ENCODE peak calls at places on chromosome 1, in nine cellular contexts. X is brain microvascular endothelial cell; A is mesendoderm; H is A549; T is CD4-positive, alpha-beta memory T cell; C is aorta; O is CD4-positive, alpha-beta T cell; D is cardiac muscle cell; U is CD8-positive, alpha-beta memory T cell. Z is an unnamed sample.

GRCh38 chr1:7284839-7285435 is 486.2 kb upstream of the VAMP3 start:
- DNase-seq in D (no peak), C (no peak), A (no peak), H (no peak), U (no peak), T (no peak), O (no peak), X (no peak), Z (no peak)

GRCh38 chr1:27205819-27206218 is 28.6 kb upstream of the WDTC1 start:
- DNase-seq in X (no peak), C (no peak), T (no peak), H (no peak), O (no peak), U (no peak), D (no peak), A (no peak), Z (no peak)

GRCh38 chr1:79283451-79283850 is 276.9 kb upstream of the ADGRL4 start:
- DNase-seq in U (no peak), X (no peak), T (no peak), O (no peak), C (no peak), H (no peak), D (no peak), A (no peak), Z (no peak)

GRCh38 chr1:109240158-109241152 is 8.9 kb upstream of the CELSR2 start:
- DNase-seq in X (peak), U (no peak), O (no peak), T (no peak), A (peak), H (no peak), D (no peak), C (peak), Z (peak)

GRCh38 chr1:201542166-201543045 is 3.5 kb downstream of the NAV1 start:
- DNase-seq in A (no peak), X (peak), T (no peak), O (no peak), U (no peak), H (no peak), D (no peak), C (no peak), Z (no peak)

GRCh38 chr1:94327001-94327685 is 89.8 kb upstream of the ARHGAP29 start:
- DNase-seq in O (no peak), C (peak), T (no peak), H (no peak), U (no peak), A (peak), D (peak), X (peak), Z (no peak)

GRCh38 chr1:17061486-17062271 is 7.8 kb upstream of the SDHB start:
- DNase-seq in D (no peak), A (no peak), C (no peak), X (no peak), O (no peak), H (no peak), T (no peak), U (no peak), Z (no peak)

GRCh38 chr1:108570128-108570527 is 10.2 kb downstream of the EEIG2 start:
- DNase-seq in O (no peak), H (peak), X (no peak), A (peak), U (no peak), D (peak), C (no peak), T (peak), Z (no peak)

GRCh38 chr1:7101187-7101586 is 315.9 kb downstream of the CAMTA1 start:
- DNase-seq in H (no peak), O (no peak), A (no peak), T (no peak), U (no peak), D (no peak), C (no peak), X (no peak), Z (no peak)

DNA sequence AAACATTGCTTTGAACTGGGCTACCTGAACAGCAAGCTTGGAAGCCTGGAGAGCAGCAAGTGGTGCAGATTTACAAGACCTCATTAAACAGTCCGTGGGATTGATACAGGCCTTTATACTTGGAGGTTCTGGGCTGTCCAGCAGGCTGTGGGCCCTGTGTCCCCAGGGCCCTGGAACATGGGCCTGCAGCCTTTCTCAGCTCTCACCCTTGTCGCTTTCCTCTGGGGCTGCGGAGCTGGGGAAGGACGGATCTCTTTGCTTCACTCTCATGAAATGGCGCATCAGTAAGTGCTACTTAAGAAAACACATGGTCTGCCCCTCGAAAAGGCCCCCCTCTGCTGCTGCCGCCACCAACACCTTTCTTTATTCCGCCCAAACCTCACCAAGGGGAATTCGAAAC is 131.3 kb downstream of the RNF220 start:
- DNase-seq in O (no peak), A (no peak), U (no peak), D (no peak), H (no peak), C (no peak), X (no peak), T (no peak), Z (no peak)
- H3K27ac ChIP-seq in O (no peak), A (no peak), U (no peak), D (no peak), H (no peak), C (no peak), X (no peak), T (no peak), Z (peak)

GRCh38 chr1:78005755-78006154 is 1.0 kb downstream of the DNAJB4 start:
- DNase-seq in T (peak), H (peak), X (peak), O (no peak), D (peak), U (no peak), C (no peak), A (no peak), Z (no peak)
- H3K27ac ChIP-seq in T (peak), H (no peak), X (peak), O (no peak), D (peak), U (peak), C (no peak), A (no peak), Z (peak)

DNA sequence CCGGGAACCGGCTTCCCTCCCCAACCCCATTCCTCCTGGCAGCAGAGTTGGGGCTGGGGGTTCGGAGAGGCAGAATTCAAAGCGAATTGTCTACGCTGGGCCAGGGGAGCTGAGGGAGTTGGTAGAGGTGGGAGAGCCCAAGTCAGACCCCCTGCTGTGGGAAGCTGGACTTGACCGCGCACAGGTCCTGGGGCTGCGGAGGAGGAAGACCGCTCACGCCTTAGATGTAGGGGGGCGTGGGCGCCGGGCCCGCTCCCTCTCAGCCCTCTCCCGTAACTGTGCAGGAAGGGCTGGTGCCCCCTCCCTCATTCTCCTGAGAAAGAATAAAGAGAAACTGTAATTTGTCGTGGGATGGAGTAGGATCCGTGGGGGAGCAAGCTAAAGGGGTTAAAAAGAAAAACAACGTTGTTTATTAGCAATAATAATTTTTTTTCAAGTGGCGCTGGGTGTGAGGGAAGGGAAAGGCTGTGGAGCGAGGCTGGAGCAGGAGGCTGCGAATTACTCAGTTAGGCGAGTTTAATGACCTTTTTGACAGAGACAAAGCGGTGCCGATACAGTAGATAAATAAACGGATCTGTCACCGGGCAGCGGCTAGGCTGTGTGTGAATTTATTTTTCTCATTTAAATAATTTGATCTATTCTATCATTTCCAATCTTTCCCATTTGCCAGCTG is 835 bp upstream of the GRIK3 start:
- DNase-seq in T (no peak), A (peak), H (no peak), C (no peak), X (no peak), U (no peak), D (no peak), O (no peak), Z (no peak)
- H3K27ac ChIP-seq in T (no peak), A (no peak), H (no peak), C (no peak), X (no peak), U (no peak), D (no peak), O (no peak), Z (no peak)

GRCh38 chr1:246566808-246567154 is 525 bp downstream of the CNST start:
- DNase-seq in H (no peak), A (no peak), T (no peak), C (no peak), X (no peak), D (no peak), U (peak), O (peak), Z (no peak)

GRCh38 chr1:246567258-246568235 is 1.3 kb downstream of the CNST start:
- DNase-seq in H (peak), C (no peak), T (no peak), D (peak), O (no peak), U (no peak), X (peak), A (peak), Z (no peak)

GRCh38 chr1:246572795-246573194 is 6.5 kb downstream of the CNST start:
- DNase-seq in A (no peak), T (no peak), D (no peak), X (no peak), H (no peak), C (no peak), O (no peak), U (no peak), Z (no peak)

GRCh38 chr1:246571953-246572352 is 5.7 kb downstream of the CNST start:
- DNase-seq in D (no peak), O (no peak), H (no peak), C (no peak), T (no peak), A (no peak), X (no peak), U (no peak), Z (no peak)

DNA sequence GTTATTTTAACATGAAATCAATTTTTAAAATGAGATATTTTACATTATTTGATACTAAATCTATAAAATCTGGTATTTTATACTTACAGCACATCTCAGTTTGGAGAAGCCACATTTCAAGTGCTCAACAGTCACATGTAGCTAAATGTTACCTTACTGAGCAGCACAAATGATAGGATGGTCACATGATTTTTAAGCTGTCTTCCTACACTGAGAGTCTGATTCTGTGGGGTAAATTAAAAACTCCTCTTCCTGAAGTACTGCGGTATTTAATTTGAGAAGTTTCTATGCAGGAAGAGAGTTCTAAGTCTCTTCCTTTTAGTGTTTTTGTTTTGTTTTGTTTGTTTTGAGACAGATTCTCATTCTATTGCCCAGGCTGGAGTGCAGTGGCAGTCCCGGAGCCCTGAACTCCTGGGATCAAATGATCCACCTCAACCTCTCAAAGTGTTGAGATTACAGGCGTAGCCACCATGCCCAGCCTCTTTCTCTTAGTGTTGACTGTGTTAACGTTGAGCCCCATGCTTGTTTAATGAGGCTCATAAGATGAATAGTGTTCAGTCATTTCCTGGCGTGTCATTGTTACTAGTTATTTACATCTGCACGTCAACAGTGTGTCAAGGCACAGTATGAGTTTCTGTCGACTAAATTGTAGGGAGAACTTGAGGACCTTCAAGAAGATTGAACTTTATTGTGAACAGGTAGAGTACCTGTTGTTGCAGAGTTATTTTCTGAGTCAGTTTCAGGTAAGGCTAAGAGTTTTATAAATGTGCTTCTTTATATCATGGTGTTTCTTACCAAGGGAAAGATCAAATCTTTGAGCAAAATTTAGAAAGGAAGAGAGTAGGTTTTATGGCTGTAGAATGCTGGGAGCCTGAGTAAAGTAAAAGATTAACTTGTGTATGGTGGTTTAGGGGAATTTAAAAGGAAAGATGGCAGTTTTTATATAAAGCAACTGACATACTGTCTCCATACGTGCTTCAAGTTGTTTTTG is 3.3 kb downstream of the CNST start:
- DNase-seq in T (peak), H (no peak), O (peak), U (no peak), D (no peak), X (no peak), C (no peak), A (no peak), Z (no peak)
- H3K27ac ChIP-seq in T (peak), H (no peak), O (peak), U (peak), D (no peak), X (peak), C (peak), A (no peak), Z (no peak)

DNA sequence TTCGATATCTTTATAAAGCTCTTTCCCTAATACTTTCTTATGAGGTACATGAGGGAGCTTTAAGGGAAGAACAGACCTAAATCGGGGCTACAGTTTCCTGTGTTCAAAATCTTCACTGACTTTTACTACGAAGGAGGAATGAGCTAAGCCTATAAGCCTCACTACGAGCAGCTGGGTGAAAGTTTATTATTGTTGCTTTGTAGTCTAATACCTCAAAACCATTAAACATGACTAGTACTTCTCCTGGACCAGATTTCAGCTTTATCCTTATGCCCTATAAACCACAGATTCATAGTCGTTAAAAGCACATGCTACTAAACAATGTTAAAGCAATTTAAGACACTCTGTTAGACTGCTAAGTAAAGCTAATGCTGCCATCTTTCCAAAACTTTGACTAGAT is 30.2 kb downstream of the NDC1 start:
- DNase-seq in H (no peak), O (no peak), U (no peak), A (no peak), T (no peak), D (no peak), X (no peak), C (no peak), Z (no peak)
- H3K27ac ChIP-seq in H (no peak), O (no peak), U (no peak), A (no peak), T (no peak), D (peak), X (no peak), C (no peak), Z (no peak)

GRCh38 chr1:117735045-117735992 is 129.5 kb downstream of the TENT5C start:
- DNase-seq in T (peak), H (peak), X (peak), O (no peak), C (no peak), D (peak), U (no peak), A (peak), Z (no peak)
- H3K27ac ChIP-seq in T (peak), H (peak), X (peak), O (peak), C (no peak), D (no peak), U (peak), A (no peak), Z (no peak)

GRCh38 chr1:219669556-219669955 is 56.7 kb upstream of the ZC3H11B start:
- DNase-seq in T (no peak), X (no peak), D (no peak), H (no peak), O (no peak), C (no peak), A (no peak), U (no peak), Z (no peak)
- H3K27ac ChIP-seq in T (no peak), X (no peak), D (peak), H (no peak), O (no peak), C (no peak), A (no peak), U (no peak), Z (no peak)

GRCh38 chr1:239912471-239912870 is 179.2 kb upstream of the FMN2 start:
- DNase-seq in U (no peak), H (no peak), O (no peak), C (no peak), D (no peak), A (no peak), X (peak), T (no peak), Z (no peak)
- H3K27ac ChIP-seq in U (no peak), H (no peak), O (no peak), C (no peak), D (no peak), A (no peak), X (no peak), T (no peak), Z (no peak)

DNA sequence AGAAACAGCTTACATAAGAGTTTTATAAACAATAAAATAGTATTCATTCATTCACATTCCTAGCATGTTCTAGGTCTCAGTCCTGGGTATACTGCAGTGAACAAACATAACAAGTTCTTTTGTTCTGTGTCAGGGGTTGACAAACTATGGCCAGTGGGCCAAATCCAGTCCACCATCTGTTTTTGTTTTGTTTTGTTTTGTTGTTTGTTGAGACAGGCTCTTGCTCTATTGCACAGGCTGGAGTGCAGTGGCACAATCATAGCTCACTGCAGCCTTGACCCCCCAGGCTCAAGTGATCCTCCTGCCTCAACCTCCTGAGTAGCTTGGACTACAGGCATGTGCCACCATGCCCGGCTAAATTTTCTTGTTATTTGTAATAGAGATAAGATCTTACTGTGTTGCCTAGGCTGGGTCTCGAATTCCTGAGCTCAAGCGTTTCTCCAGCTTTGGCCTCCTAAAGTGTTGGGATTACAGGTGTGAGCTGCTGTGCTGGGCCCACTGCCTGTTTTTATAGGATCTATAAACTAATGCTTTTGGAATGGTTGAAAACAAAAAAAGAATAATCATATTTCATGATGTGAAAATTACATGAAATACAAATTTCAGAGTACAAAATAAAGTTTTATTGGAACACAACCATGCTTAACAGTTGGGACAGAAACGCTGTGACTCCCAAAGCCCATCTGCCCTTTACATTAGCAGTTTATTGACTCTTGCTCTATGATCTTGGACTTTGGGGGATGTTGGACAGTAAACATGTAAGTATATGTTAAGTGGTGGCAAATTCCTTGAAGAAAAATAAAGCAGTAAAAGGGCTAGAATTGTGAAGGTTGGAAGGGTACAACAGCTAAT is 17.9 kb downstream of the CAPZA1 start:
- DNase-seq in O (no peak), D (no peak), T (no peak), H (peak), A (peak), C (no peak), X (peak), U (no peak), Z (peak)
- H3K27ac ChIP-seq in O (no peak), D (no peak), T (peak), H (peak), A (no peak), C (no peak), X (peak), U (no peak), Z (peak)